ENCODE peak calls at places on chromosomes 5 and 9, in four cellular contexts. Y is islet precursor cell, C is HCEC 1CT, U is mesenteric fat pad. D is an unnamed sample.

GRCh38 chr5:157464518-157465171 is 4.6 kb downstream of the NIPAL4 start:
- DNase-seq in U (peak), C (peak), Y (peak), D (no peak)

GRCh38 chr9:89592963-89593775 is 11.6 kb upstream of the GADD45G start:
- DNase-seq in U (peak), C (no peak), Y (peak), D (no peak)

GRCh38 chr9:34552606-34552981 is 29.8 kb upstream of the ENHO start:
- DNase-seq in C (no peak), U (peak), Y (no peak), D (no peak)

GRCh38 chr5:171387970-171388815 is 544 bp downstream of the NPM1 start:
- DNase-seq in Y (peak), U (no peak), C (peak), D (peak)

GRCh38 chr5:135364416-135365262 is 34.4 kb downstream of the MACROH2A1 start:
- DNase-seq in C (no peak), U (no peak), Y (no peak), D (no peak)

GRCh38 chr9:125850763-125851162 is 103.6 kb downstream of the PBX3 start:
- DNase-seq in Y (no peak), C (no peak), U (no peak), D (no peak)

GRCh38 chr5:93384977-93385376 is 196.0 kb downstream of the NR2F1-AS1 start:
- DNase-seq in U (no peak), C (no peak), Y (no peak), D (no peak)

GRCh38 chr5:167152561-167152960 is 1138.9 kb upstream of the WWC1 start:
- DNase-seq in U (no peak), Y (no peak), C (no peak), D (no peak)

D was measured in SHP77 treated with DMSO at 0.1 percent for 48 hours.